ENCODE peak calls at places on chromosomes 2 and 18, in five cellular contexts. Z, T, N, K and P are unnamed samples.

GRCh38 chr2:2456721-2457120 is 125.6 kb upstream of the MYT1L start:
- DNase-seq in Z (no peak), T (no peak), N (no peak), K (no peak), P (no peak)

GRCh38 chr2:64923385-64923710 is 65.9 kb upstream of the SLC1A4 start:
- DNase-seq in Z (no peak), T (no peak), N (no peak), K (no peak), P (no peak)

GRCh38 chr2:199148076-199148845 is 309.5 kb downstream of the SATB2 start:
- DNase-seq in Z (no peak), T (no peak), N (no peak), K (no peak), P (no peak)

GRCh38 chr2:10882568-10882967 is 29.2 kb upstream of the KCNF1 start:
- DNase-seq in Z (no peak), T (no peak), N (no peak), K (no peak), P (no peak)

GRCh38 chr18:621181-621580 is 24.4 kb downstream of the CLUL1 start:
- DNase-seq in Z (no peak), T (peak; percentile 47), N (no peak), K (no peak), P (no peak)

GRCh38 chr2:160752475-160753330 is 259.1 kb upstream of the RBMS1 start:
- DNase-seq in Z (no peak), T (no peak), N (no peak), K (peak; percentile 58), P (no peak)

GRCh38 chr2:119943058-119943457 is 69.8 kb upstream of the EPB41L5 start:
- DNase-seq in Z (no peak), T (no peak), N (no peak), K (no peak), P (no peak)

GRCh38 chr2:40030451-40030975 is 251.5 kb upstream of the THUMPD2 start:
- DNase-seq in Z (no peak), T (no peak), N (no peak), K (no peak), P (no peak)

GRCh38 chr2:218860950-218861381 is 1.4 kb downstream of the WNT6 start:
- DNase-seq in Z (no peak), T (peak; percentile 76), N (no peak), K (no peak), P (peak; percentile 33)

GRCh38 chr2:64052468-64053241 is 33.4 kb upstream of the VPS54 start:
- DNase-seq in Z (no peak), T (no peak), N (no peak), K (no peak), P (no peak)

GRCh38 chr2:199405241-199405640 is 52.5 kb downstream of the SATB2 start:
- DNase-seq in Z (no peak), T (peak; percentile 19), N (no peak), K (peak; percentile 18), P (no peak)

DNA sequence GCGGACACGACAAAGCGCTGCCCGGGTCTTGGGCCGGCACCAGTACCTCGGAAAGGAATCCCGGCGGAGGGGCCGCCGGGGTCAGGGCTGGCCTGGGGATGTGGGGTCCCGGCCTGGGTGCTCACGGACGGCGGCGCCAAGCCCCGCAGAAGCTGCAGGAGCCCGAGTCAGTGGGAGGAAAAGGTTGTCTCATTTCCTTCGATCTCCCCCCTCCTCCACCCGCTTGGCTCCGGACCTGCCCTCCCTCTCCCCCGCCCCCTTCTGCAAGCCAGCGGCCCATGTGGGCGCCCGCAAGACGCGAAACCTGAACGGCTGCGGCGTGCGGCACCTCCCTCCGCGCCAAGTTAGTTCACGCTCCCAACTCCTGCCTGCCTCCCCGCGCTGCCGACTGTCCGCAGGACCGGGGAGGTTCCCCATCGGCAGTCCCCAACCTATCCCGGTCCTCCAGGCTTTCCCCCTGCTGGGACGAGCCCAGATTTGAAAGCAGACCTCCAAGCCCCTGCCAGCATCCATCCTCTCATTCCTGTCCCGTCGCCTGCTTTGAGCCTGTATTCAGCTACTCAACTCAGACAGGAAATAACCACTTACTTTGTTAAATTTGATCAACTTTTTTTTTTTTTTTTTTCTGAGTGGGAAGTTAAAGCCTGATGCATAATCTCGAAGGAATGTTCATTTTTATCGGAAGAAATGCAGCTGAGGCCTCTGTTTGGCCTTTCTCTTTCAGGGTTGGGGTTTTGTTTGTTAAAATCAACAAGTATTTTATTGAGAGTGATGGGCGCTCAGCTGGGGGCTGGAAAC is at the start of gene EVA1A:
- DNase-seq in Z (peak; percentile 16), T (no peak), N (peak; percentile 87), K (peak; percentile 33), P (no peak)
- H3K27ac ChIP-seq in Z (no peak within 1 kb of the TSS), T (no peak within 1 kb of the TSS), N (peak within 1 kb of the TSS; percentile 73), K (peak within 1 kb of the TSS; percentile 72), P (no peak within 1 kb of the TSS)

GRCh38 chr2:232942831-232943230 is 70.2 kb downstream of the NGEF start:
- DNase-seq in Z (no peak), T (no peak), N (no peak), K (no peak), P (no peak)
- H3K27ac ChIP-seq in Z (no peak overlapping the region), T (no peak overlapping the region), N (no peak overlapping the region), K (no peak overlapping the region), P (no peak overlapping the region)

GRCh38 chr2:216774180-216774579 is 78.8 kb upstream of the IGFBP5 start:
- DNase-seq in Z (no peak), T (no peak), N (no peak), K (no peak), P (no peak)
- H3K27ac ChIP-seq in Z (no peak overlapping the region), T (no peak overlapping the region), N (no peak overlapping the region), K (no peak overlapping the region), P (no peak overlapping the region)

DNA sequence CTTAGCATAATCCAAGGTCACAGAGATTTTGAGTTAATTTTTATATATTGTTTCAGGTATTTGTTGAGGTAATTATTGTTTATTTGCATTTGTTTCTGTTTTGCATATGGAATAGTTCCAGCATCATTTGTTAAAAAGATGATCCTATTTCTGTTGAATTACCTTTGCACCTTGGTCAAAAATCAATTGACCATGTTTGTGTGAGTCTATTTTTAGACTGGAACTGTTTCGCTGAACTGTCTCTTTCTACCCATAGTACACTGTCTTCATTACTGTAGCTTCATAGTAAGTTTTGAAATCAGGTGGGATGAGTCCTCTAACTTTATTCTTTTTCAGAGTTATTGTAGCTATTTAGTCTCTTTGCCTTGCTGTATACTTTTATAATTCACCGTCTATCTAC is 28.9 kb upstream of the RAMP1 start:
- DNase-seq in Z (no peak), T (no peak), N (no peak), K (no peak), P (no peak)
- H3K27ac ChIP-seq in Z (no peak overlapping the region), T (no peak overlapping the region), N (no peak overlapping the region), K (no peak overlapping the region), P (no peak overlapping the region)

DNA sequence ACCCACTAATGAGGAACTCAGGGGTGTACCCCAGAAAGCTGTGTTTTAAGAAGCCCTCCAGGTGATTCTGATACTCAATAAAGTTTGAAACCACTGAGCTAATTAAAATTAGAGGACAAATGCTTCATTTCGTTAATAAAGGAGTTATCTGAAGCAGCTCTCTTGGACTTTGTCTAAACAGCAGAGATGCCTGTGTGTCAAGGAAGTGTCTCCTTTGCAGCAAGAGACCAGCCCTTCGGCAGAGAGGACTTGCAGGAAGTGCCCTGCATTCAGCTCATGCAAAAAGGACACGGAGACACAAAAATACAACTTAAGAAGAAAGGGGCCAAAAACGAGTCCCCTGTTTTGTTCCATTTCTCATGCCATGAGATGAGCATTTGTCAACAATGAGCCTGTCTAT is 152.1 kb downstream of the ANTXR1 start:
- DNase-seq in Z (no peak), T (no peak), N (no peak), K (no peak), P (no peak)
- H3K27ac ChIP-seq in Z (no peak overlapping the region), T (no peak overlapping the region), N (no peak overlapping the region), K (peak overlapping the region; percentile 74), P (no peak overlapping the region)

GRCh38 chr18:48900469-48900868 is 50.3 kb downstream of the SMAD7 start:
- DNase-seq in Z (no peak), T (no peak), N (no peak), K (no peak), P (no peak)

GRCh38 chr18:48901145-48902022 is 49.4 kb downstream of the SMAD7 start:
- DNase-seq in Z (no peak), T (no peak), N (no peak), K (no peak), P (no peak)

GRCh38 chr18:48902856-48903601 is 47.7 kb downstream of the SMAD7 start:
- DNase-seq in Z (no peak), T (no peak), N (no peak), K (no peak), P (no peak)

GRCh38 chr18:48904086-48904485 is 46.7 kb downstream of the SMAD7 start:
- DNase-seq in Z (no peak), T (no peak), N (no peak), K (no peak), P (no peak)

GRCh38 chr18:48902023-48902855 is 48.5 kb downstream of the SMAD7 start:
- DNase-seq in Z (peak; percentile 56), T (peak; percentile 78), N (peak; percentile 94), K (peak; percentile 84), P (peak; percentile 31)
- H3K27ac ChIP-seq in Z (peak overlapping the region; percentile 64), T (peak overlapping the region; percentile 41), N (peak overlapping the region; percentile 69), K (peak overlapping the region; percentile 93), P (peak overlapping the region; percentile 36)

DNA sequence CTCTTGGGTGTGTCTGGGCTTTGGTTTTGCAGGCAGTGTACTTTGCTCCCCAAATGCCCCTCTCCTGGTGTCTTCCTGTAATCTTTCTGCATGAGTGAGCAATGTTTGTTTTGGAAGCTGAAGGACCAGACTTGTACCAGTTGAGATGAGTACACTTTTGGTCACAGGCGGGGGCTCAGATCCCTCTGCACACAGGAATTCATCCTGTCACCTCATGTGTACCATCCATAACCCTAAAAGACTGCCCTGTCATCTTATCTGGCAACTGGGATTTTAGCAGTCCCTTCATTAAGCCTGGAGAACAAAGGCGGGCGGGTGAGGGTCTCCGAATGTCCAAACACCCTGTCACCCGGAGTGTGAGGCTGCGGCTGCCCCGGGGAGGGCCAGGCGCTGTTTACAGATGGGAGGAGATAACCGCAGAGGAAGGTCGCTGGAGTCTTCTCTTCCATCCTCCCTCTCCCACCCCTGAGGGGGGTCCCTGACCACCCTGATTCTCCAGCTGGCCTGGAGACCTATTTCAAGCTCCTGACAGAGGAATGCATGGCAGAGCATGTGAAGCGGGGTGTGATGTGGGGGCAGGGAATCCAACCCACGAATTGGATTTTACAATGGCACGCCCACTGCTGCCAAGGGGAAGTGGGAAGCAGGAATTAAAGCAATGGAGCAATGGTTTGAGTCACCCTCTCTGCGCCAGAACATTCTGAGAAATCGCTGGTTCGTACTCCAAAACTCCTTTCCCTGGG is 158.2 kb upstream of the MYCN start:
- DNase-seq in Z (no peak), T (no peak), N (no peak), K (peak; percentile 20), P (no peak)
- H3K27ac ChIP-seq in Z (no peak overlapping the region), T (no peak overlapping the region), N (no peak overlapping the region), K (peak overlapping the region; percentile 70), P (no peak overlapping the region)

GRCh38 chr2:222944971-222945740 is 84.3 kb downstream of the ACSL3 start:
- DNase-seq in Z (no peak), T (no peak), N (no peak), K (no peak), P (no peak)
- H3K27ac ChIP-seq in Z (no peak overlapping the region), T (no peak overlapping the region), N (no peak overlapping the region), K (no peak overlapping the region), P (no peak overlapping the region)